ENCODE peak calls at places on chromosomes 12 and 14, in four cellular contexts. P is HS-5; S is CD4-positive, CD25-positive, alpha-beta regulatory T cell; Z is neuronal stem cell. O is an unnamed sample.

GRCh38 chr14:22753586-22753985 is 12.9 kb upstream of the OXA1L start:
- DNase-seq in P (no peak), S (no peak), Z (no peak), O (no peak)

GRCh38 chr12:45292486-45293195 is 76.7 kb downstream of the ANO6 start:
- DNase-seq in P (no peak), S (no peak), Z (no peak), O (peak)

GRCh38 chr12:132259364-132259871 is 70.0 kb downstream of the GALNT9 start:
- DNase-seq in P (no peak), S (no peak), Z (no peak), O (no peak)

GRCh38 chr14:55731881-55732498 is 152.0 kb downstream of the KTN1 start:
- DNase-seq in P (no peak), S (peak), Z (peak), O (peak)

GRCh38 chr14:63287661-63288483 is 30.9 kb downstream of the GPHB5 start:
- DNase-seq in P (no peak), S (no peak), Z (no peak), O (no peak)

GRCh38 chr12:117343296-117343695 is 18.1 kb downstream of the NOS1 start:
- DNase-seq in P (no peak), S (no peak), Z (no peak), O (no peak)

GRCh38 chr12:95593266-95593871 is 42.1 kb upstream of the USP44 start:
- DNase-seq in P (no peak), S (no peak), Z (no peak), O (no peak)

GRCh38 chr14:86091811-86092210 is 561.9 kb downstream of the FLRT2 start:
- DNase-seq in P (no peak), S (no peak), Z (no peak), O (no peak)

GRCh38 chr14:102659797-102660196 is 67.3 kb downstream of the RCOR1 start:
- DNase-seq in P (peak), S (no peak), Z (no peak), O (no peak)

GRCh38 chr12:106945261-106945851 is 10.4 kb upstream of the TMEM263 start:
- DNase-seq in P (no peak), S (no peak), Z (no peak), O (no peak)

GRCh38 chr12:29519585-29520182 is 22.2 kb upstream of the OVCH1 start:
- DNase-seq in P (peak), S (peak), Z (peak), O (peak)

GRCh38 chr12:95574799-95575452 is 23.6 kb upstream of the USP44 start:
- DNase-seq in P (peak), S (no peak), Z (no peak), O (no peak)

GRCh38 chr12:8980137-8980536 is 9.2 kb upstream of the KLRG1 start:
- DNase-seq in P (no peak), S (no peak), Z (no peak), O (no peak)

GRCh38 chr12:127012109-127012508 is 1254.9 kb upstream of the TMEM132C start:
- DNase-seq in P (no peak), S (no peak), Z (no peak), O (no peak)

GRCh38 chr14:64708148-64709004 is 4.2 kb downstream of the PLEKHG3 start:
- DNase-seq in P (no peak), S (peak), Z (no peak), O (no peak)

GRCh38 chr14:61556455-61556854 is 138.9 kb upstream of the HIF1A start:
- DNase-seq in P (no peak), S (no peak), Z (no peak), O (no peak)

GRCh38 chr12:87678453-87678852 is 350.7 kb downstream of the C12orf50 start:
- DNase-seq in P (no peak), S (no peak), Z (no peak), O (no peak)